ENCODE peak calls at places on chromosomes 3 and 15, in seven cellular contexts. I is mucosa of descending colon, Y is choroid plexus epithelial cell, X is AG09309, V is AG04450, L is Caco-2, K is fibroblast of pulmonary artery. Z is an unnamed sample.

GRCh38 chr3:107205354-107205753 is 171.9 kb upstream of the CCDC54 start:
- DNase-seq in I (no peak), Y (no peak), X (no peak), V (no peak), L (no peak), K (no peak), Z (no peak)

GRCh38 chr15:25743909-25744275 is 119.2 kb downstream of the ATP10A start:
- DNase-seq in I (no peak), Y (no peak), X (no peak), V (no peak), L (no peak), K (no peak), Z (no peak)

GRCh38 chr3:72259755-72260589 is 475.0 kb upstream of the PROK2 start:
- DNase-seq in I (no peak), Y (peak), X (no peak), V (no peak), L (no peak), K (no peak), Z (no peak)

GRCh38 chr15:67741313-67741712 is 84.0 kb upstream of the SKOR1 start:
- DNase-seq in I (no peak), Y (peak), X (no peak), V (no peak), L (no peak), K (no peak), Z (no peak)

GRCh38 chr3:115350606-115351005 is 203.5 kb upstream of the ZBTB20 start:
- DNase-seq in I (no peak), Y (no peak), X (no peak), V (no peak), L (no peak), K (no peak), Z (peak)

GRCh38 chr15:71634820-71635219 is 175.5 kb upstream of the NR2E3 start:
- DNase-seq in I (no peak), Y (no peak), X (no peak), V (no peak), L (no peak), K (peak), Z (peak)

GRCh38 chr15:65952425-65953053 is 83.2 kb downstream of the RAB11A start:
- DNase-seq in I (no peak), Y (peak), X (peak), V (no peak), L (peak), K (peak), Z (peak)

GRCh38 chr3:34008191-34008590 is 209.8 kb downstream of the PDCD6IP start:
- DNase-seq in I (no peak), Y (peak), X (no peak), V (no peak), L (no peak), K (peak), Z (peak)

GRCh38 chr3:37987315-37987697 is 3.3 kb upstream of the VILL start:
- DNase-seq in I (peak), Y (no peak), X (no peak), V (no peak), L (no peak), K (no peak), Z (no peak)

GRCh38 chr15:51103330-51103729 is 8.6 kb upstream of the TNFAIP8L3 start:
- DNase-seq in I (no peak), Y (no peak), X (no peak), V (peak), L (no peak), K (peak), Z (peak)

GRCh38 chr3:52202384-52203077 is 4.6 kb downstream of the ALAS1 start:
- DNase-seq in I (no peak), Y (no peak), X (no peak), V (no peak), L (no peak), K (no peak), Z (no peak)

GRCh38 chr15:63502843-63503738 is 1.3 kb upstream of the USP3 start:
- DNase-seq in I (peak), Y (peak), X (peak), V (peak), L (peak), K (peak), Z (peak)

GRCh38 chr15:55879181-55879580 is 114.2 kb downstream of the NEDD4 start:
- DNase-seq in I (no peak), Y (no peak), X (no peak), V (no peak), L (no peak), K (peak), Z (no peak)

GRCh38 chr3:172213168-172213567 is 173.8 kb downstream of the FNDC3B start:
- DNase-seq in I (no peak), Y (peak), X (no peak), V (no peak), L (no peak), K (peak), Z (peak)

GRCh38 chr15:90004252-90004651 is 3.1 kb downstream of the ZNF710 start:
- DNase-seq in I (no peak), Y (no peak), X (no peak), V (no peak), L (no peak), K (peak), Z (peak)

GRCh38 chr3:49110780-49111179 is 6.2 kb upstream of the QARS1 start:
- DNase-seq in I (no peak), Y (no peak), X (no peak), V (no peak), L (no peak), K (no peak), Z (no peak)

GRCh38 chr3:49104427-49105291 is at the start of gene QARS1:
- DNase-seq in I (peak), Y (peak), X (peak), V (peak), L (peak), K (peak), Z (peak)

GRCh38 chr3:49112262-49112661 is 7.7 kb upstream of the QARS1 start:
- DNase-seq in I (no peak), Y (no peak), X (no peak), V (no peak), L (no peak), K (no peak), Z (no peak)

GRCh38 chr3:49111347-49111746 is 6.8 kb upstream of the QARS1 start:
- DNase-seq in I (no peak), Y (no peak), X (no peak), V (no peak), L (no peak), K (no peak), Z (no peak)

DNA sequence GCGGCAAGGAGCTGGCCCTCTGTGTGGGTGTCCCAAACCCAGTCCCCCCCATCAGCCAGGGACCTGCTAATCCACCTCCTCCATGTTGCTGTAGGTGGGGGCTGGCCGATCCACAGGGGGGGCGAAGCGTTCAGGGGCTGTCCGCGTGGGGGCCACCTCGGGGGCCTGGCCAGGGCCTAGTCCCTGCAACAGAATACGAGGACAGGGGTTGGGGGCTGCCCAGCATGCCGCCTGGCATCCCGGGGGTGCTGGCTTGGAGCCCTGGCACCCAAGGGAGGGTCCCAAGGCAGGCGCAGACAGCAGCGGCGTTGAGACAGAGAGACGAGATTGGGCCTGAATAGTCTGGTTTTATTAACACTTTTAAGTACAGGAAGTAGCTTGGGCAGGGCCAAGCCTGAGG is 3.8 kb upstream of the QARS1 start:
- DNase-seq in I (no peak), Y (no peak), X (no peak), V (no peak), L (no peak), K (no peak), Z (no peak)
- H3K4me3 ChIP-seq in I (no peak), Y (no peak), X (no peak), V (no peak), L (no peak), K (no peak), Z (no peak)

GRCh38 chr3:46607603-46608028 is 4.7 kb upstream of the FAM240A start:
- DNase-seq in I (no peak), Y (peak), X (no peak), V (no peak), L (peak), K (no peak), Z (no peak)
- TF ChIP-seq CTCF in I (no peak), Y (peak), X (peak), V (peak), L (peak), K (peak), Z (peak)

DNA sequence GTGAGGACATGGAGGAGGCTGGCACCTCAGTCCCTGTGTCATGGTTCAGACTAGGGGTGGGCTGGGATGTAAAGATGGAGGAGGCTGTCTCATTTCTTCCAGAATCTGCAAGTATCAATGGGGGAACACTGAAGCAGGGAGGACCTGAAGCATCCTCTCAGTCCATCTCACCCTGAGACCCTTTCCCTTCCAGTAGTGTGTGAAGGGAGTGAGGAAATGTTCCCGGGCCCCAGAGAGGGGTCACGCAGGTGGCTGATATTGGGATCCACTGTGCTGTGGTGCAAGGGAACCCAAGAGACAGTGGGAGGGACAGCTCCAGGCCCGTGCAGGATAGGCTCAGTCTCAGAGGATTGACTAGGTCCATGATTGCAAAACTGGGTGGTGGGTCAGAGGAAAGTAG is 72.2 kb upstream of the ADPGK start:
- DNase-seq in I (no peak), Y (no peak), X (no peak), V (no peak), L (no peak), K (no peak), Z (no peak)
- H3K4me3 ChIP-seq in I (no peak), Y (no peak), X (no peak), V (no peak), L (no peak), K (no peak), Z (no peak)

GRCh38 chr3:129323651-129324294 is 45.1 kb downstream of the HMCES start:
- DNase-seq in I (no peak), Y (no peak), X (no peak), V (no peak), L (peak), K (no peak), Z (no peak)
- TF ChIP-seq CTCF in I (no peak), Y (peak), X (peak), V (peak), L (peak), K (peak), Z (peak)

DNA sequence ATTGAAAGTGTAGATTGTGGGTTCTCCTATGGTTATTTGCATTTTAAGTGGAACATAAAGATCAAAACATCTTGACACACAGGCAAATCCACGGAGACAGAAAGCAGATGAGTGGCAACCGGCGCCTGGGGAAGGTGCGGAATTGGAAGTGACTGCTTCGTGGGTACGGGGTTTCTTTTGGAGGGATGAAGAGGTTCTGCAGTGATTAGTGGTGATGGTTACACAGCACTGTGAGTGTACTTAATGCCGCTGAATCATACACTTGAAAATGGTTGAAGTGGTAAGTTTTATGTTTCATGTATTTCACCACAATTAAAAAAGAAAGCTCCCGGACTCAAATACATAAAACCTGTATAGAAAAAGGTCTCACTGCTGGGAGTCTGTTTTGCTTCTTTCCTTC is 18.5 kb upstream of the VPS33B start:
- DNase-seq in I (no peak), Y (no peak), X (no peak), V (no peak), L (no peak), K (no peak), Z (no peak)
- H3K4me3 ChIP-seq in I (no peak), Y (no peak), X (no peak), V (no peak), L (no peak), K (no peak), Z (no peak)

Z was measured in cardiac fibroblast.